ENCODE peak calls at places on chromosomes 2 and 18, in nine cellular contexts. G is GM20000, M is endothelial cell of umbilical vein, J is GM23338, D is GM12865, H is vagina, X is pancreas, N is B cell, U is fibroblast of mammary gland. O is an unnamed sample.

GRCh38 chr2:225598922-225599321 is 199.4 kb downstream of the NYAP2 start:
- DNase-seq in M (no peak), H (no peak), G (no peak), D (no peak), N (no peak), X (no peak), J (no peak), U (peak; percentile 68), O (no peak)

GRCh38 chr2:125837108-125837507 is 818.9 kb upstream of the GYPC start:
- DNase-seq in H (no peak), N (no peak), X (no peak), G (no peak), D (no peak), M (no peak), U (no peak), J (peak; percentile 11), O (no peak)

GRCh38 chr18:58128286-58129018 is 84.4 kb downstream of the NEDD4L start:
- DNase-seq in N (no peak), M (no peak), D (no peak), U (no peak), H (no peak), J (no peak), X (no peak), G (no peak), O (no peak)

GRCh38 chr2:167480986-167481309 is 592.7 kb downstream of the XIRP2 start:
- DNase-seq in G (no peak), N (no peak), J (peak; percentile 25), X (no peak), M (no peak), U (no peak), D (no peak), H (no peak), O (no peak)

GRCh38 chr18:32378705-32379104 is 92.0 kb downstream of the GAREM1 start:
- DNase-seq in D (no peak), X (peak; percentile 76), H (no peak), N (no peak), J (no peak), M (peak; percentile 7), G (no peak), U (peak; percentile 90), O (no peak)

GRCh38 chr2:16100006-16100405 is 159.7 kb downstream of the MYCN start:
- DNase-seq in M (no peak), J (no peak), N (no peak), G (no peak), H (no peak), U (no peak), D (no peak), X (no peak), O (no peak)

GRCh38 chr2:150063432-150063889 is 424.0 kb downstream of the RND3 start:
- DNase-seq in J (no peak), N (no peak), G (no peak), X (no peak), M (peak; percentile 17), U (peak; percentile 86), H (no peak), D (no peak), O (no peak)

GRCh38 chr2:22355816-22356433 is 1029.1 kb upstream of the KLHL29 start:
- DNase-seq in X (peak; percentile 43), J (peak; percentile 64), U (peak; percentile 5), M (no peak), D (peak; percentile 38), H (no peak), G (peak; percentile 43), N (peak; percentile 26), O (no peak)

GRCh38 chr2:241354668-241355658 is 1.1 kb upstream of the FARP2 start:
- DNase-seq in D (peak; percentile 93), X (peak; percentile 95), U (peak; percentile 79), M (peak; percentile 65), G (peak; percentile 26), J (peak; percentile 88), N (peak; percentile 28), H (no peak), O (peak; percentile 60)

GRCh38 chr18:73232933-73233332 is 365.1 kb upstream of the NETO1 start:
- DNase-seq in N (peak; percentile 18), J (no peak), D (peak; percentile 5), H (no peak), X (no peak), U (no peak), G (peak; percentile 3), M (no peak), O (no peak)

GRCh38 chr2:235555356-235555755 is 61.5 kb downstream of the AGAP1 start:
- DNase-seq in M (no peak), N (no peak), D (no peak), X (no peak), J (no peak), H (no peak), G (no peak), U (no peak), O (no peak)

GRCh38 chr2:202237787-202238233 is 587 bp downstream of the SUMO1 start:
- DNase-seq in D (peak; percentile 5), N (peak; percentile 10), X (peak; percentile 18), J (peak; percentile 66), M (peak; percentile 70), G (peak; percentile 55), U (peak; percentile 48), H (no peak), O (peak; percentile 15)

GRCh38 chr2:114089636-114090325 is 199.9 kb downstream of the ACTR3 start:
- DNase-seq in J (no peak), D (no peak), G (no peak), X (no peak), N (no peak), H (no peak), M (no peak), U (no peak), O (no peak)

GRCh38 chr18:59180150-59180845 is 39.7 kb upstream of the GRP start:
- DNase-seq in U (peak; percentile 77), N (no peak), X (no peak), M (no peak), G (no peak), J (no peak), D (no peak), H (no peak), O (no peak)

GRCh38 chr2:172938713-172939375 is 136.8 kb upstream of the MAP3K20 start:
- DNase-seq in M (no peak), U (no peak), X (no peak), N (no peak), H (no peak), J (no peak), D (no peak), G (no peak), O (no peak)

GRCh38 chr18:72456802-72457201 is 87.3 kb downstream of the CBLN2 start:
- DNase-seq in X (no peak), U (peak; percentile 5), N (no peak), H (no peak), J (no peak), G (no peak), D (no peak), M (peak; percentile 52), O (no peak)

GRCh38 chr18:69817335-69817935 is 130.2 kb downstream of the CD226 start:
- DNase-seq in D (peak; percentile 12), U (peak; percentile 80), H (no peak), X (no peak), N (no peak), J (no peak), G (no peak), M (no peak), O (no peak)

GRCh38 chr18:58991127-58991798 is 126.6 kb downstream of the ZNF532 start:
- DNase-seq in U (peak; percentile 59), X (no peak), N (no peak), M (peak; percentile 60), J (no peak), G (peak; percentile 56), H (no peak), D (peak; percentile 80), O (no peak)

GRCh38 chr2:74576151-74576755 is 21.7 kb downstream of the DOK1 start:
- DNase-seq in U (peak; percentile 85), N (no peak), H (no peak), G (no peak), D (no peak), J (no peak), X (no peak), M (no peak), O (no peak)

GRCh38 chr2:8604262-8604661 is 77.6 kb upstream of the ID2 start:
- DNase-seq in N (no peak), J (no peak), H (no peak), M (no peak), U (peak; percentile 65), X (no peak), G (no peak), D (no peak), O (no peak)

GRCh38 chr18:45783097-45784075 is 42.1 kb upstream of the SIGLEC15 start:
- DNase-seq in X (no peak), U (no peak), H (no peak), J (peak; percentile 71), N (no peak), M (no peak), G (no peak), D (no peak), O (no peak)

GRCh38 chr2:102839668-102840388 is 78.0 kb downstream of the TMEM182 start:
- DNase-seq in U (peak; percentile 41), N (peak; percentile 36), D (peak; percentile 32), X (no peak), M (peak; percentile 50), J (peak; percentile 89), H (no peak), G (peak; percentile 33), O (no peak)

GRCh38 chr2:118291481-118291880 is 203.2 kb downstream of the INSIG2 start:
- DNase-seq in M (no peak), U (peak; percentile 72), G (no peak), N (no peak), H (no peak), D (no peak), J (no peak), X (no peak), O (no peak)
- TF ChIP-seq CTCF in M (no peak), U (peak; percentile 21), G (no peak), N (no peak), H (no peak), D (no peak), J (peak; percentile 11), X (no peak), O (no peak)

GRCh38 chr2:58046585-58047372 is at the start of gene VRK2:
- DNase-seq in J (peak; percentile 96), H (no peak), N (peak; percentile 87), G (peak; percentile 89), D (peak; percentile 98), X (peak; percentile 90), M (peak; percentile 94), U (peak; percentile 89), O (peak; percentile 75)
- TF ChIP-seq CTCF in J (peak; percentile 19), H (no peak), N (peak; percentile 24), G (no peak), D (no peak), X (no peak), M (no peak), U (no peak), O (no peak)

GRCh38 chr18:5456577-5457466 is 87.0 kb downstream of the EPB41L3 start:
- DNase-seq in D (no peak), M (peak; percentile 79), U (peak; percentile 58), J (peak; percentile 63), H (no peak), G (no peak), N (no peak), X (no peak), O (no peak)
- TF ChIP-seq CTCF in D (no peak), M (peak; percentile 37), U (peak; percentile 59), J (peak; percentile 42), H (peak; percentile 33), G (no peak), N (no peak), X (no peak), O (no peak)

DNA sequence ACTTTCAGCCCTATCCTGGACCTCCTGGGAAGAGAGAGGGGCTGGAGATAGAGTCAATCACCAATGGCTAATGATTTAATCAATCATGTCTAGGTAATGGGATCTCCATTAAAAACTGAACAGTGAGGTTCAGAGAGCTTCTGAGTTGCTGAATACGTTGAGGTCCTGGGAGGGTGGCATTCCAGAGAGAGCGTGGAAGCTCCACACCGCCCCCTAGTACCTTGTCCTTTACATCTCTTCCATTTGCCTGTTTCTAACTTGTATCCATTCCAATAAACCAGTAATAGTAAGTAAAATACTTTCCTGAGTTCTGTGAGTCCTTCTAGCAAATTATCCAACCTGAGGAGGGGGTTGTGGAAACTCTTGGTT is 101.7 kb downstream of the B3GNT2 start:
- DNase-seq in N (no peak), J (peak; percentile 77), D (peak; percentile 30), H (no peak), U (peak; percentile 37), X (peak; percentile 60), G (no peak), M (no peak), O (no peak)
- TF ChIP-seq CTCF in N (no peak), J (peak; percentile 80), D (peak; percentile 6), H (no peak), U (peak; percentile 40), X (peak; percentile 16), G (no peak), M (no peak), O (no peak)

O was measured in natural killer cell.